ENCODE peak calls at places on chromosomes 12 and 14, in seven cellular contexts. M is NT2/D1; A is HFFc6; O is T-helper 9 cell; U is psoas muscle; E is stimulated activated CD8-positive, alpha-beta memory T cell treated with anti-CD3 and anti-CD28 coated beads, Interleukin-4, amount 100 ng/mL, for 4 hours; V is endothelial cell. X is an unnamed sample.

GRCh38 chr12:123896786-123897185 is 75.8 kb downstream of the CCDC92 start:
- DNase-seq in V (no peak), M (no peak), O (no peak), E (no peak), U (no peak), A (peak; percentile 43), X (no peak)

GRCh38 chr14:53306267-53306721 is 153.2 kb upstream of the DDHD1 start:
- DNase-seq in O (peak; percentile 4), U (peak; percentile 62), V (peak; percentile 42), A (peak; percentile 33), M (no peak), E (peak; percentile 5), X (peak; percentile 61)

GRCh38 chr14:90540437-90540836 is 143.6 kb downstream of the CALM1 start:
- DNase-seq in A (no peak), V (no peak), E (no peak), U (no peak), M (no peak), O (no peak), X (no peak)

GRCh38 chr12:2813573-2814185 is 1.2 kb downstream of the ITFG2 start:
- DNase-seq in A (peak; percentile 66), U (no peak), E (no peak), M (peak; percentile 73), V (peak; percentile 52), O (peak; percentile 18), X (peak; percentile 68)

GRCh38 chr12:107101651-107102050 is 8.3 kb upstream of the CRY1 start:
- DNase-seq in E (no peak), U (no peak), O (no peak), M (no peak), V (no peak), A (no peak), X (no peak)

GRCh38 chr12:88578821-88579518 is 1.3 kb downstream of the KITLG start:
- DNase-seq in M (no peak), U (peak; percentile 43), V (peak; percentile 57), O (no peak), E (no peak), A (peak; percentile 17), X (peak; percentile 76)

GRCh38 chr12:70724444-70724843 is 87.2 kb upstream of the PTPRB start:
- DNase-seq in M (peak; percentile 16), U (no peak), V (no peak), O (no peak), E (no peak), A (peak; percentile 15), X (no peak)

GRCh38 chr12:50537538-50537919 is 32.7 kb downstream of the DIP2B start:
- DNase-seq in U (no peak), A (peak; percentile 85), O (no peak), E (no peak), M (no peak), V (no peak), X (no peak)

GRCh38 chr14:71317385-71318096 is 410.3 kb downstream of the PCNX1 start:
- DNase-seq in O (no peak), U (no peak), M (no peak), V (no peak), A (no peak), E (no peak), X (no peak)

GRCh38 chr14:34692348-34692747 is 22.0 kb downstream of the CFL2 start:
- DNase-seq in V (no peak), U (no peak), E (no peak), M (no peak), O (no peak), A (no peak), X (no peak)

GRCh38 chr12:29212682-29213397 is 63.8 kb downstream of the FAR2 start:
- DNase-seq in V (no peak), A (no peak), E (no peak), U (no peak), O (no peak), M (no peak), X (no peak)

GRCh38 chr12:109988903-109989302 is 7.3 kb downstream of the GIT2 start:
- DNase-seq in O (no peak), E (no peak), A (no peak), M (no peak), V (no peak), U (no peak), X (no peak)

GRCh38 chr12:76247026-76247688 is 101.1 kb downstream of the BBS10 start:
- DNase-seq in U (no peak), A (no peak), V (no peak), O (no peak), M (no peak), E (no peak), X (no peak)

GRCh38 chr12:104662203-104662602 is 205.5 kb downstream of the CHST11 start:
- DNase-seq in V (no peak), A (no peak), O (no peak), U (no peak), E (no peak), M (no peak), X (no peak)

GRCh38 chr12:56954956-56955355 is 2.5 kb downstream of the RDH16 start:
- DNase-seq in E (no peak), O (no peak), U (no peak), A (no peak), V (no peak), M (no peak), X (no peak)

GRCh38 chr14:95256011-95256775 is 63.5 kb downstream of the CLMN start:
- DNase-seq in V (no peak), A (no peak), E (no peak), M (no peak), O (no peak), U (no peak), X (no peak)

GRCh38 chr14:74018029-74018703 is 922 bp downstream of the ENTPD5 start:
- DNase-seq in U (no peak), M (no peak), A (peak; percentile 74), V (no peak), O (no peak), E (no peak), X (peak; percentile 40)

GRCh38 chr12:68831272-68831671 is 23.3 kb downstream of the MDM2 start:
- DNase-seq in U (no peak), A (no peak), E (no peak), O (no peak), V (no peak), M (no peak), X (no peak)

GRCh38 chr12:128043317-128043716 is 223.7 kb upstream of the TMEM132C start:
- DNase-seq in E (no peak), M (no peak), A (no peak), U (no peak), V (no peak), O (no peak), X (no peak)

GRCh38 chr12:87302126-87302732 is 727.0 kb downstream of the C12orf50 start:
- DNase-seq in E (no peak), V (no peak), A (no peak), U (no peak), M (no peak), O (no peak), X (no peak)

GRCh38 chr14:104591506-104592291 is 12.1 kb downstream of the C14orf180 start:
- DNase-seq in A (no peak), V (no peak), M (no peak), O (no peak), U (peak; percentile 36), E (no peak), X (no peak)

GRCh38 chr14:95784137-95784536 is 70.2 kb upstream of the TCL1A start:
- DNase-seq in M (peak; percentile 9), O (no peak), A (peak; percentile 17), U (no peak), V (peak; percentile 58), E (no peak), X (peak; percentile 39)